ENCODE peak calls at places on chromosomes 5 and 9, in five cellular contexts. S is CD4-positive, CD25-positive, alpha-beta regulatory T cell; D is tibial nerve; F is psoas muscle; B is LNCaP clone FGC. T is an unnamed sample.

GRCh38 chr5:125326114-125326513 is 579.7 kb upstream of the ZNF608 start:
- DNase-seq in S (no peak), D (peak), F (no peak), B (peak), T (no peak)

GRCh38 chr5:167754501-167754941 is 536.9 kb upstream of the WWC1 start:
- DNase-seq in S (no peak), B (no peak), D (no peak), F (no peak), T (no peak)

GRCh38 chr5:108617467-108618435 is 129.9 kb upstream of the FER start:
- DNase-seq in F (no peak), S (no peak), D (no peak), B (no peak), T (no peak)

GRCh38 chr5:122182491-122182921 is 53.2 kb downstream of the ZNF474 start:
- DNase-seq in S (no peak), F (no peak), B (no peak), D (no peak), T (no peak)

GRCh38 chr9:130995399-130995941 is 13.5 kb upstream of the LAMC3 start:
- DNase-seq in B (no peak), S (no peak), F (peak), D (peak), T (no peak)

GRCh38 chr5:174735498-174736350 is 11.3 kb downstream of the MSX2 start:
- DNase-seq in F (no peak), B (no peak), D (no peak), S (no peak), T (no peak)

GRCh38 chr5:95995947-95996489 is 34.4 kb upstream of the ELL2 start:
- DNase-seq in F (no peak), S (no peak), B (no peak), D (no peak), T (no peak)

GRCh38 chr5:89711526-89711925 is 698.0 kb downstream of the CETN3 start:
- DNase-seq in F (no peak), D (no peak), S (no peak), B (no peak), T (no peak)

GRCh38 chr5:134647750-134648424 is 698 bp upstream of the SEC24A start:
- DNase-seq in F (peak), S (peak), D (no peak), B (no peak), T (peak)

GRCh38 chr5:81286059-81286617 is 15.2 kb upstream of the ZCCHC9 start:
- DNase-seq in B (no peak), F (no peak), S (no peak), D (no peak), T (no peak)

GRCh38 chr5:1983919-1984695 is 101.4 kb upstream of the IRX4 start:
- DNase-seq in F (no peak), D (no peak), B (peak), S (no peak), T (no peak)

GRCh38 chr9:108270041-108270440 is 585.7 kb downstream of the ACTL7B start:
- DNase-seq in S (no peak), B (no peak), D (no peak), F (no peak), T (no peak)

GRCh38 chr5:57598097-57598496 is 115.5 kb upstream of the ACTBL2 start:
- DNase-seq in S (no peak), B (no peak), D (no peak), F (no peak), T (no peak)

GRCh38 chr9:87711857-87712800 is 13.8 kb upstream of the CTSL start:
- DNase-seq in S (no peak), F (no peak), B (no peak), D (no peak), T (no peak)

GRCh38 chr9:133851693-133852092 is 113.5 kb upstream of the SARDH start:
- DNase-seq in S (no peak), F (no peak), B (no peak), D (no peak), T (no peak)

GRCh38 chr5:140633081-140633471 is at the start of gene CD14:
- DNase-seq in B (no peak), D (peak), F (peak), S (no peak), T (no peak)

GRCh38 chr5:10540036-10540544 is 23.8 kb upstream of the ANKRD33B start:
- DNase-seq in D (no peak), S (no peak), F (no peak), B (no peak), T (no peak)

GRCh38 chr5:168947212-168947868 is 353.6 kb downstream of the SLIT3 start:
- DNase-seq in B (no peak), S (peak), F (no peak), D (peak), T (peak)

GRCh38 chr9:4902135-4902475 is 83.0 kb upstream of the JAK2 start:
- DNase-seq in D (no peak), B (no peak), S (no peak), F (no peak), T (no peak)

GRCh38 chr5:122163151-122164069 is 34.1 kb downstream of the ZNF474 start:
- DNase-seq in B (peak), S (no peak), F (no peak), D (no peak), T (no peak)

GRCh38 chr9:113375057-113376023 is 1.4 kb downstream of the HDHD3 start:
- DNase-seq in S (no peak), B (no peak), D (no peak), F (no peak), T (no peak)

GRCh38 chr5:14775857-14776256 is 95.7 kb downstream of the ANKH start:
- DNase-seq in F (no peak), S (no peak), B (no peak), D (no peak), T (no peak)

GRCh38 chr5:75051217-75051751 is 1.1 kb downstream of the GCNT4 start:
- DNase-seq in F (no peak), D (no peak), B (no peak), S (peak), T (peak)

GRCh38 chr9:98080346-98080745 is 23.8 kb downstream of the NANS start:
- DNase-seq in B (no peak), F (no peak), D (no peak), S (no peak), T (no peak)

GRCh38 chr5:134874831-134875655 is 872 bp downstream of the TXNDC15 start:
- DNase-seq in D (peak), F (peak), S (peak), B (no peak), T (peak)

GRCh38 chr5:176796970-176797369 is 13.4 kb upstream of the UNC5A start:
- DNase-seq in D (no peak), B (no peak), S (no peak), F (no peak), T (no peak)

DNA sequence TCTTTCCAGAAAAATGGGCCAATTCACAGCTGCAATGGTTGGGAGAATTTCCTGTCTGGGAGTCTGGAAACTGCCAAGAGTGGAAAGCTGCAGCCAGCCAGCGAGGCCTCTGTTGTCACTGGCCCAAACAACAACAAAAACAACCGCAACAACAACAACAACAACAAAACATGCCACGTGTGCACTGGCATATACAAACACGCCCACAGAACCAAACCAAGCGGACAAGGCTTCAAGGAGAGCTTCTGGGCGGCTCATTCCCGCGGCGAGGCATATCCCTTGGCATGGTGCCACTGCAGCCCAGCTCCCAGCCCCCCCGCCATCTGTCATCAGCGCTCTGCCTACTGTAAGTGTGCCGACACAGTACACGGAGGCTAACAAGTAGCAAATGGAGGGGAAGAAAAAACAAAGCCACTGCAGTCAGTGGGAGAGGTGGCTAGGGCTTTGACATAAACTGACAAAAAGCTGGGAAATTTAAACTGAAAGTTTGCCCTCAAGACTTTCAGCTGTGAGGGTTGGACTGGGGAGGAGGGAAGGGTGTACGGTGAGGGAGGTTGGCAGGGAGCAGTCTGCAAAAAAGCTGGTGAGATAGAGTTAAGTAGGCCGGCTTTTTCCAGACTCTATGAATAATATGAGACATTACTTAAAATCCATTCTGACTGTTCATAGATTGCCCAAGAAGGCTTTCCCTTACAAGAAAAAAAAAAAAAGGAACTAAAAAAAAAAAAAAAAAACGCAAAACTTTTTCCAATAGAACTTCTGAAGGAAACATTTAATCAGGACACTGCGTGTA is 165.0 kb upstream of the ZNF462 start:
- DNase-seq in B (no peak), D (peak), S (no peak), F (peak), T (no peak)
- H3K4me3 ChIP-seq in B (no peak), D (peak), S (no peak), F (peak), T (no peak)

GRCh38 chr9:124203818-124204217 is 53.9 kb upstream of the NEK6 start:
- DNase-seq in B (no peak), S (no peak), F (no peak), D (no peak), T (no peak)
- H3K4me3 ChIP-seq in B (no peak), S (no peak), F (no peak), D (no peak), T (no peak)

GRCh38 chr9:36143242-36143641 is 6.7 kb downstream of the GLIPR2 start:
- DNase-seq in B (no peak), F (no peak), D (no peak), S (no peak), T (no peak)
- H3K4me3 ChIP-seq in B (no peak), F (peak), D (no peak), S (peak), T (peak)

GRCh38 chr5:54470677-54471076 is 15.2 kb downstream of the HSPB3 start:
- DNase-seq in F (no peak), D (no peak), S (no peak), B (no peak), T (no peak)
- H3K4me3 ChIP-seq in F (peak), D (no peak), S (no peak), B (no peak), T (no peak)

GRCh38 chr9:95552241-95552640 is 35.5 kb upstream of the PTCH1 start:
- DNase-seq in B (no peak), F (no peak), D (no peak), S (no peak), T (no peak)

GRCh38 chr9:95551406-95551805 is 34.6 kb upstream of the PTCH1 start:
- DNase-seq in S (no peak), D (no peak), F (no peak), B (no peak), T (no peak)

GRCh38 chr9:95556521-95556920 is 39.8 kb upstream of the PTCH1 start:
- DNase-seq in F (no peak), B (no peak), S (no peak), D (no peak), T (no peak)

GRCh38 chr9:95557142-95557541 is 40.4 kb upstream of the PTCH1 start:
- DNase-seq in S (no peak), D (no peak), F (no peak), B (no peak), T (no peak)

GRCh38 chr9:95552814-95553546 is 36.2 kb upstream of the PTCH1 start:
- DNase-seq in S (peak), D (peak), B (no peak), F (peak), T (no peak)
- H3K4me3 ChIP-seq in S (no peak), D (no peak), B (no peak), F (peak), T (no peak)

DNA sequence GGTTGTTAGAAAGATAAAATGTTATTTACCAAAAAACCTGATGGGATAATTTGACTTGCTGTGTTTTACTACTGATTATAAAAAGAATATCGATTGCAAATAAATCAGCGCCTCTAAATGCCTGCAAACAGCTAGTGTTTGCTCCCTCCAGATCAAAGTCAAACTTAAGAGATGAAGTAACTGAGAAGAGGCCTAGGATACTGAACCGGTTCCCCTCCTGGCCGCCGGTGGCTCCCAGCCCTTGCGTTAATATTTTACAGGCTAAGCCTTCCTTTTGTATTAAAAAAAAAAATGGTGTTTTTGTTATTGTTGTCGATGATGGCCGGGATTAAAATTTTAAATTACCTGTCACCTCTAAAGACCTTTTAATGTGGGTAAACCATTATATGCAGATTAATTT is 2.6 kb downstream of the IRX1 start:
- DNase-seq in S (no peak), D (no peak), B (no peak), F (no peak), T (no peak)
- H3K4me3 ChIP-seq in S (no peak), D (no peak), B (no peak), F (no peak), T (no peak)

GRCh38 chr5:139378941-139379361 is 4.1 kb downstream of the SLC23A1 start:
- DNase-seq in B (no peak), D (no peak), S (no peak), F (no peak), T (no peak)

GRCh38 chr5:139374909-139375308 is 8.2 kb downstream of the SLC23A1 start:
- DNase-seq in D (no peak), S (no peak), B (no peak), F (no peak), T (no peak)

GRCh38 chr5:139376364-139376763 is 6.7 kb downstream of the SLC23A1 start:
- DNase-seq in D (no peak), S (no peak), B (no peak), F (no peak), T (no peak)

GRCh38 chr5:139378101-139378825 is 4.8 kb downstream of the SLC23A1 start:
- DNase-seq in F (no peak), S (no peak), B (no peak), D (no peak), T (no peak)

DNA sequence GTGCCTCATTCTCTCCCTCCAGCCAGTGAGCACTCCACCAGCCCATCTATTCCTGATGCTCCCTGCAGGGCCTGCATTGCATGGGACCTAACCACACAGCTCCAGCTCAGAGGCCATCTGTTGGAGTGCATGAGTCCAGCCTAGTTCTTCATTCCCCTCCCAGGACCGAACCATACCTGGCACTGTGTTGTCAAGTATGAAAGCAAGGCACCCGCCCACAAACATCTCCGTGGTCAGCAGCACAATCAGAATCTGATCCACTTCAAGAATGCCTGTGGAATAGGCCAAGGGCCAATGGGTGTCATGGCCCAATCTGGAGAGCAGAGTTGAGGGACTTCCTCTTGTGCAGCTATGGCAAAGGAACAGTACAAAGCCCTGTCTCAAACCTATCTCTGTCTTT is 5.9 kb downstream of the SLC23A1 start:
- DNase-seq in F (no peak), B (no peak), S (no peak), D (no peak), T (no peak)
- H3K4me3 ChIP-seq in F (no peak), B (no peak), S (no peak), D (no peak), T (no peak)

GRCh38 chr5:68658810-68659372 is 434.9 kb upstream of the SLC30A5 start:
- DNase-seq in D (no peak), F (no peak), B (no peak), S (no peak), T (no peak)
- H3K4me3 ChIP-seq in D (no peak), F (no peak), B (no peak), S (no peak), T (no peak)

GRCh38 chr9:20550326-20550725 is 72.0 kb downstream of the MLLT3 start:
- DNase-seq in F (no peak), D (no peak), B (no peak), S (no peak), T (no peak)
- H3K4me3 ChIP-seq in F (no peak), D (no peak), B (no peak), S (no peak), T (no peak)